ENCODE peak calls at places on chromosomes 3 and 15, in ten cellular contexts. N, Y, M, A, W, J, H, Q, C and B are unnamed samples.
A peak's percentile ranks its signal among the peaks of the same experiment; 100 is the strongest.

GRCh38 chr3:25556504-25556903 is 108.2 kb downstream of the TOP2B start:
- DNase-seq in N (no peak), Y (no peak), M (no peak), A (no peak), W (peak; percentile 4), J (no peak), H (no peak), Q (no peak), C (peak; percentile 8), B (no peak)

GRCh38 chr15:63260786-63261185 is 16.6 kb upstream of the APH1B start:
- DNase-seq in N (no peak), Y (no peak), M (no peak), A (no peak), W (no peak), J (no peak), H (no peak), Q (no peak), C (no peak), B (no peak)

GRCh38 chr3:99620077-99620476 is 18.3 kb upstream of the COL8A1 start:
- DNase-seq in N (no peak), Y (no peak), M (no peak), A (no peak), W (no peak), J (no peak), H (no peak), Q (no peak), C (no peak), B (no peak)

GRCh38 chr15:40330368-40330836 is 6.9 kb downstream of the INAFM2 start:
- DNase-seq in N (no peak), Y (peak; percentile 66), M (no peak), A (no peak), W (peak; percentile 45), J (no peak), H (peak; percentile 64), Q (peak; percentile 95), C (no peak), B (no peak)

GRCh38 chr3:45496550-45496949 is 98.0 kb upstream of the LIMD1 start:
- DNase-seq in N (no peak), Y (no peak), M (no peak), A (no peak), W (peak; percentile 77), J (peak; percentile 64), H (no peak), Q (peak; percentile 5), C (no peak), B (no peak)

GRCh38 chr3:44495636-44496415 is 18.4 kb upstream of the ZNF445 start:
- DNase-seq in N (no peak), Y (no peak), M (no peak), A (no peak), W (no peak), J (no peak), H (no peak), Q (no peak), C (no peak), B (no peak)

GRCh38 chr3:42749025-42749752 is 23.9 kb downstream of the CCDC13 start:
- DNase-seq in N (no peak), Y (no peak), M (no peak), A (no peak), W (no peak), J (no peak), H (no peak), Q (no peak), C (no peak), B (no peak)

GRCh38 chr15:95784508-95784907 is 546.0 kb upstream of the NR2F2 start:
- DNase-seq in N (no peak), Y (no peak), M (no peak), A (no peak), W (no peak), J (no peak), H (no peak), Q (no peak), C (no peak), B (no peak)

GRCh38 chr3:43053291-43053690 is 52.6 kb downstream of the POMGNT2 start:
- DNase-seq in N (no peak), Y (no peak), M (no peak), A (no peak), W (no peak), J (no peak), H (no peak), Q (no peak), C (no peak), B (no peak)

GRCh38 chr3:128343287-128344045 is 123.2 kb downstream of the DNAJB8 start:
- DNase-seq in N (peak; percentile 53), Y (peak; percentile 66), M (no peak), A (peak; percentile 47), W (peak; percentile 24), J (no peak), H (peak; percentile 19), Q (peak; percentile 90), C (no peak), B (peak; percentile 73)

GRCh38 chr3:188608401-188608800 is 454.4 kb downstream of the LPP start:
- DNase-seq in N (no peak), Y (no peak), M (no peak), A (no peak), W (no peak), J (no peak), H (no peak), Q (no peak), C (no peak), B (no peak)
- H3K4me3 ChIP-seq in N (no peak overlapping the region), Y (no peak overlapping the region), M (no peak overlapping the region), A (no peak overlapping the region), W (no peak overlapping the region), J (no peak overlapping the region), H (no peak overlapping the region), Q (no peak overlapping the region), C (no peak overlapping the region), B (no peak overlapping the region)

DNA sequence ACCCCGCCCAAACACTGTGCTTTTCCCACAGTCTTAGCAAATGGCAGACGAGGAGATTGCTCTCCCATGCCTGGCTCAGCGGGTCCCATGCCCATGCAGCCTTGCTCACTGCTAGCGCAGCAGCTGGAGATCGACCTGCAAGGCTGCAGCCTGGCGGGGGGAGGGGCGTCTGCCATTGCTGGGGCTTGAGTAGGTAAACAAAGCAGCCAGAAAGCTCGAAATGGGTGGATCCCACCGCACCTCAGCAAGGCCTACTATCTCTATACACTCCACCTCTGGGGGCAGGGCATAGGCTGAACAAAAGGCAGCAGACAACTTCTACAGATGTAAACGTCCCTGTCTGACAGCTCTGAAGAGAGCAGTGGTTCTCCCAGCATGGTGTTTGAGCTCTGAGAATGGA is 27.2 kb upstream of the WDR5B start:
- DNase-seq in N (no peak), Y (no peak), M (peak; percentile 40), A (no peak), W (no peak), J (no peak), H (no peak), Q (no peak), C (no peak), B (no peak)
- H3K4me3 ChIP-seq in N (no peak overlapping the region), Y (no peak overlapping the region), M (no peak overlapping the region), A (no peak overlapping the region), W (no peak overlapping the region), J (no peak overlapping the region), H (no peak overlapping the region), Q (no peak overlapping the region), C (no peak overlapping the region), B (no peak overlapping the region)

GRCh38 chr15:68047826-68048225 is 6.3 kb upstream of the PIAS1 start:
- DNase-seq in N (no peak), Y (no peak), M (no peak), A (no peak), W (no peak), J (no peak), H (no peak), Q (no peak), C (no peak), B (no peak)

GRCh38 chr15:68045289-68046265 is 8.5 kb upstream of the PIAS1 start:
- DNase-seq in N (no peak), Y (no peak), M (peak; percentile 31), A (no peak), W (no peak), J (peak; percentile 21), H (no peak), Q (no peak), C (no peak), B (no peak)

GRCh38 chr15:68040144-68040543 is 14.0 kb upstream of the PIAS1 start:
- DNase-seq in N (no peak), Y (no peak), M (no peak), A (no peak), W (no peak), J (no peak), H (no peak), Q (no peak), C (no peak), B (no peak)

GRCh38 chr15:68042156-68042854 is 11.8 kb upstream of the PIAS1 start:
- DNase-seq in N (no peak), Y (no peak), M (no peak), A (no peak), W (no peak), J (no peak), H (no peak), Q (no peak), C (no peak), B (no peak)

DNA sequence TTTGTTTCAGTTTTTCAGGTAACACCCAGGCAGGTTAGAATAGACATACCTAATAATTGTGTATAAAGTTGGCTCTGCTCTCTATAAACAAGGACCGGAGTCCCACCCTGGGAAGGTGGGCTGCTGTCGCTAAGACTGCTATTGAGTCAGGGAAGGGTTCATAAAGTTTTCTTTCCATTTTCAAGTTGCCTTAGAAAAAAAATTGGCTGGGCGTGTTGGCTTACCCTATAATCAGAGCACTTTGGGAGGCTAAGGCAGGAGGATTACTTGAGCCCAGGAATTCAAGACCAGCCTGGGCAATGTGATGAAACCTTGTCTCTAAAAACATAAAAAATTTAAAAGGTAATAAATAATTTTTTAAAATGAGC is 11.3 kb upstream of the PIAS1 start:
- DNase-seq in N (no peak), Y (no peak), M (no peak), A (no peak), W (no peak), J (no peak), H (no peak), Q (no peak), C (no peak), B (no peak)
- H3K4me3 ChIP-seq in N (no peak overlapping the region), Y (no peak overlapping the region), M (no peak overlapping the region), A (no peak overlapping the region), W (no peak overlapping the region), J (no peak overlapping the region), H (no peak overlapping the region), Q (no peak overlapping the region), C (no peak overlapping the region), B (no peak overlapping the region)

GRCh38 chr3:85298032-85298431 is 339.2 kb downstream of the CADM2 start:
- DNase-seq in N (no peak), Y (no peak), M (no peak), A (no peak), W (no peak), J (no peak), H (no peak), Q (no peak), C (no peak), B (no peak)
- H3K4me3 ChIP-seq in N (no peak overlapping the region), Y (no peak overlapping the region), M (no peak overlapping the region), A (no peak overlapping the region), W (no peak overlapping the region), J (no peak overlapping the region), H (no peak overlapping the region), Q (no peak overlapping the region), C (no peak overlapping the region), B (no peak overlapping the region)

GRCh38 chr15:69075467-69075866 is 61.0 kb downstream of the NOX5 start:
- DNase-seq in N (no peak), Y (no peak), M (no peak), A (no peak), W (peak; percentile 25), J (no peak), H (no peak), Q (no peak), C (no peak), B (no peak)
- H3K4me3 ChIP-seq in N (no peak overlapping the region), Y (no peak overlapping the region), M (no peak overlapping the region), A (no peak overlapping the region), W (no peak overlapping the region), J (no peak overlapping the region), H (no peak overlapping the region), Q (no peak overlapping the region), C (no peak overlapping the region), B (no peak overlapping the region)